ENCODE peak calls at places on chromosomes 4 and X, in four cellular contexts. One of them, this sample, is unnamed.
A peak's percentile ranks its signal among the peaks of the same experiment; 100 is the strongest.

GRCh38 chr4:180636696-180637095 is 1606.5 kb upstream of the TENM3 start:
- DNase-seq in prostate gland: no peak
- DNase-seq in foreskin fibroblast: no peak
- DNase-seq in fibroblast of pulmonary artery: peak; percentile 1
- DNase-seq in this sample: peak; percentile 31

GRCh38 chrX:155071694-155072215 is 447 bp downstream of the BRCC3 start:
- DNase-seq in foreskin fibroblast: no peak
- DNase-seq in prostate gland: no peak
- DNase-seq in fibroblast of pulmonary artery: no peak
- DNase-seq in this sample: no peak

GRCh38 chrX:149825424-149825823 is 43.7 kb downstream of the MAGEA9 start:
- DNase-seq in prostate gland: no peak
- DNase-seq in fibroblast of pulmonary artery: peak; percentile 8
- DNase-seq in foreskin fibroblast: peak; percentile 1
- DNase-seq in this sample: no peak

GRCh38 chrX:77953708-77954107 is 15.7 kb downstream of the PGAM4 start:
- DNase-seq in foreskin fibroblast: peak; percentile 26
- DNase-seq in prostate gland: peak; percentile 5
- DNase-seq in fibroblast of pulmonary artery: no peak
- DNase-seq in this sample: no peak

GRCh38 chr4:128225148-128225547 is 62.5 kb downstream of the PGRMC2 start:
- DNase-seq in prostate gland: no peak
- DNase-seq in fibroblast of pulmonary artery: peak; percentile 71
- DNase-seq in foreskin fibroblast: peak; percentile 49
- DNase-seq in this sample: peak; percentile 35

GRCh38 chrX:104173841-104174240 is 7.6 kb downstream of the FAM199X start:
- DNase-seq in fibroblast of pulmonary artery: no peak
- DNase-seq in prostate gland: no peak
- DNase-seq in foreskin fibroblast: no peak
- DNase-seq in this sample: no peak

GRCh38 chrX:22534643-22535042 is 261.9 kb downstream of the CBLL2 start:
- DNase-seq in prostate gland: no peak
- DNase-seq in foreskin fibroblast: peak; percentile 87
- DNase-seq in fibroblast of pulmonary artery: peak; percentile 75
- DNase-seq in this sample: peak; percentile 35

GRCh38 chr4:37615720-37616063 is 70.5 kb downstream of the RELL1 start:
- DNase-seq in fibroblast of pulmonary artery: no peak
- DNase-seq in foreskin fibroblast: no peak
- DNase-seq in prostate gland: no peak
- DNase-seq in this sample: no peak

GRCh38 chrX:154322890-154323289 is 27.3 kb downstream of the TKTL1 start:
- DNase-seq in fibroblast of pulmonary artery: no peak
- DNase-seq in foreskin fibroblast: no peak
- DNase-seq in prostate gland: no peak
- DNase-seq in this sample: no peak

GRCh38 chr4:172650758-172651495 is 517.7 kb upstream of the GALNT7 start:
- DNase-seq in foreskin fibroblast: peak; percentile 7
- DNase-seq in fibroblast of pulmonary artery: no peak
- DNase-seq in prostate gland: no peak
- DNase-seq in this sample: no peak

GRCh38 chrX:134931550-134931949 is 59.2 kb upstream of the SMIM10 start:
- DNase-seq in fibroblast of pulmonary artery: no peak
- DNase-seq in foreskin fibroblast: no peak
- DNase-seq in prostate gland: no peak
- DNase-seq in this sample: no peak

GRCh38 chrX:42530027-42530426 is 247.9 kb downstream of the PPP1R2C start:
- DNase-seq in fibroblast of pulmonary artery: peak; percentile 36
- DNase-seq in foreskin fibroblast: peak; percentile 66
- DNase-seq in prostate gland: no peak
- DNase-seq in this sample: peak; percentile 19

GRCh38 chr4:38868055-38868965 is 704 bp downstream of the FAM114A1 start:
- DNase-seq in fibroblast of pulmonary artery: peak; percentile 36
- DNase-seq in prostate gland: peak; percentile 23
- DNase-seq in foreskin fibroblast: peak; percentile 52
- DNase-seq in this sample: no peak

GRCh38 chr4:17618926-17619325 is 4.5 kb downstream of the MED28 start:
- DNase-seq in foreskin fibroblast: peak; percentile 60
- DNase-seq in prostate gland: no peak
- DNase-seq in fibroblast of pulmonary artery: no peak
- DNase-seq in this sample: no peak

GRCh38 chr4:87465739-87466366 is 43.5 kb downstream of the NUDT9 start:
- DNase-seq in foreskin fibroblast: peak; percentile 71
- DNase-seq in prostate gland: peak; percentile 21
- DNase-seq in fibroblast of pulmonary artery: peak; percentile 75
- DNase-seq in this sample: peak; percentile 12

GRCh38 chr4:61210186-61210939 is 10.2 kb downstream of the ADGRL3 start:
- DNase-seq in fibroblast of pulmonary artery: no peak
- DNase-seq in foreskin fibroblast: no peak
- DNase-seq in prostate gland: no peak
- DNase-seq in this sample: no peak

GRCh38 chr4:99447079-99447478 is 11.9 kb upstream of the ADH7 start:
- DNase-seq in fibroblast of pulmonary artery: peak; percentile 82
- DNase-seq in prostate gland: no peak
- DNase-seq in foreskin fibroblast: peak; percentile 53
- DNase-seq in this sample: peak; percentile 22

GRCh38 chr4:176274441-176274840 is 5.4 kb upstream of the ASB5 start:
- DNase-seq in fibroblast of pulmonary artery: no peak
- DNase-seq in prostate gland: peak; percentile 15
- DNase-seq in foreskin fibroblast: peak; percentile 80
- DNase-seq in this sample: no peak

DNA sequence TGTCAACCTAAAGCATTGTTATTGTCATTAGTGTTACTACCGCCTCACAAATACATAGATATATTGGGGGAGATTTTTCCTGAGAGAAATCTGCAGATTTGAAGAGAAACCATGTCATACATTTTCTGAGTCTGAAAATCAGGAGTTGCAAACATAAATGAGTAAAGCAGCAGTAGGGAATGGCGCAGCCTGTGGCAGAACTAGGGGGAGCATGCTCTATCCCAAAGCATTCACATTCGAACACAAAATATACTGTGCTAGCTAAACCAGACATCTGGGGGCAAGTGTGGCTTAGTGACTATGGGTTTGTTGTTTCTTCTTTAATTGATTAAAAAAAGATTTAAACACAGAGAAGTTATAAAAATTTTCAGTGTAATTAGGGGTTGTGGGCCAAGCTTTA is 83.2 kb downstream of the CPE start:
- DNase-seq in fibroblast of pulmonary artery: no peak
- DNase-seq in foreskin fibroblast: no peak
- DNase-seq in prostate gland: no peak
- DNase-seq in this sample: no peak
- TF ChIP-seq CTCF in fibroblast of pulmonary artery: no peak
- TF ChIP-seq CTCF in foreskin fibroblast: no peak
- TF ChIP-seq CTCF in prostate gland: no peak
- TF ChIP-seq CTCF in this sample: no peak

GRCh38 chr4:54066718-54067129 is 2.3 kb upstream of the CHIC2 start:
- DNase-seq in foreskin fibroblast: no peak
- DNase-seq in fibroblast of pulmonary artery: peak; percentile 64
- DNase-seq in prostate gland: no peak
- DNase-seq in this sample: no peak
- TF ChIP-seq CTCF in foreskin fibroblast: no peak
- TF ChIP-seq CTCF in fibroblast of pulmonary artery: no peak
- TF ChIP-seq CTCF in prostate gland: no peak
- TF ChIP-seq CTCF in this sample: no peak

DNA sequence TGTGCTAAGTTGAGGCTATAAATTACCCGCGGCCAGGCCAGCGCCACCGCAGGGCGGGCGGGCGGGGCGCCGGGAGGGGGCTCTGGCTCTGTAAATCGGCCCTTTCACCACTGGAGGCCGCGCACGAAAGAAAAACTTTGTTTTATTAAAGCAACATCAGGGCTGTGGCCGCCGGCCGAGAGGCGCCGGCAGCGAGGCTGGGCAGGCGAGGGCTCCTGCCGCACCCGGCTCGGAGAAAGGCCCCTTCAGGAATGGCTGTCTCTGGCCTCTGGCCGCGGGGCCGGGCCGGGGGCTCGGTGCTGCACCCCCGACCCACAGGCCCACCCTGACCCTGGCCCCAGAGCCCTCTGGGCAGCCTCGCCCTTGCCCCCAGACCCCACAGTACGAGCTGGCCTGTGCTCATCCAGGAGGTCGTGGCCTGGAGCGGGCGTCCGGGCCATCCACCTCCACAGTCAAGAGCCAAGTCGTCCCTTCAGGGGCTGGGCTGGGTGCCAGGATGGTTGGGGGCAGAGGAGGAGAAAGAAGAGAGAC is 29.5 kb upstream of the FGFR3 start:
- DNase-seq in prostate gland: no peak
- DNase-seq in foreskin fibroblast: peak; percentile 72
- DNase-seq in fibroblast of pulmonary artery: peak; percentile 39
- DNase-seq in this sample: no peak
- TF ChIP-seq CTCF in prostate gland: no peak
- TF ChIP-seq CTCF in foreskin fibroblast: no peak
- TF ChIP-seq CTCF in fibroblast of pulmonary artery: no peak
- TF ChIP-seq CTCF in this sample: peak; percentile 16

DNA sequence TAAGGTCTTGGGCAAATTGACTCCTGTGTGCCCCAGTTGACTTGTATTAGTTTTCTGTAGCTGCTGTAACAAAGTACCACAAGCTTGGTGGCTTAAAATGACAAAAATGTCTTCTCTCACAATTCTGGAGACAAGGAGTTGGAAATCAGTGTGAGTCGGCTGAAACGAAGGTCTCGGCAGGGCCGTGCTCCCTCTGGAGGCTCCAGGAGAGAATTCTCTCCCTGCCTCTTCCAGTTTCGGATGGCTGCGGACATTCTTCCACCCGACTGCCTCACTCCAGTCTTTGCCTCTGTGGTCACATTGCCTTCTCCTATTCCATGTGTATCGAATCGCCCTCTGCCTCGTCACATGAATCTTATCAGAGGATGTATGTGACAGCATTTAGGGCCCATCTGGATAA is 66.0 kb upstream of the PHOX2B start:
- DNase-seq in foreskin fibroblast: peak; percentile 66
- DNase-seq in fibroblast of pulmonary artery: peak; percentile 6
- DNase-seq in prostate gland: no peak
- DNase-seq in this sample: no peak
- TF ChIP-seq CTCF in foreskin fibroblast: peak; percentile 62
- TF ChIP-seq CTCF in fibroblast of pulmonary artery: peak; percentile 26
- TF ChIP-seq CTCF in prostate gland: peak; percentile 9
- TF ChIP-seq CTCF in this sample: peak; percentile 41

GRCh38 chrX:65987856-65988255 is 52.0 kb downstream of the VSIG4 start:
- DNase-seq in prostate gland: no peak
- DNase-seq in fibroblast of pulmonary artery: no peak
- DNase-seq in foreskin fibroblast: no peak
- DNase-seq in this sample: no peak

GRCh38 chrX:65985211-65985610 is 54.7 kb downstream of the VSIG4 start:
- DNase-seq in prostate gland: no peak
- DNase-seq in fibroblast of pulmonary artery: no peak
- DNase-seq in foreskin fibroblast: no peak
- DNase-seq in this sample: no peak

GRCh38 chrX:65990702-65991101 is 49.2 kb downstream of the VSIG4 start:
- DNase-seq in prostate gland: no peak
- DNase-seq in foreskin fibroblast: no peak
- DNase-seq in fibroblast of pulmonary artery: no peak
- DNase-seq in this sample: no peak

GRCh38 chrX:65985922-65986588 is 53.8 kb downstream of the VSIG4 start:
- DNase-seq in fibroblast of pulmonary artery: peak; percentile 72
- DNase-seq in foreskin fibroblast: peak; percentile 47
- DNase-seq in prostate gland: peak; percentile 20
- DNase-seq in this sample: peak; percentile 3
- TF ChIP-seq CTCF in fibroblast of pulmonary artery: peak; percentile 55
- TF ChIP-seq CTCF in foreskin fibroblast: peak; percentile 39
- TF ChIP-seq CTCF in prostate gland: peak; percentile 60
- TF ChIP-seq CTCF in this sample: peak; percentile 51

GRCh38 chr4:26984896-26985295 is 124.3 kb downstream of the STIM2 start:
- DNase-seq in foreskin fibroblast: no peak
- DNase-seq in prostate gland: no peak
- DNase-seq in fibroblast of pulmonary artery: no peak
- DNase-seq in this sample: no peak
- TF ChIP-seq CTCF in foreskin fibroblast: no peak
- TF ChIP-seq CTCF in prostate gland: no peak
- TF ChIP-seq CTCF in fibroblast of pulmonary artery: no peak
- TF ChIP-seq CTCF in this sample: no peak